ENCODE peak calls at places on chromosomes 12 and 14, in nine cellular contexts. C, F, X, T, M, P, B, R and I are unnamed samples.

GRCh38 chr12:81811066-81811777 is 52.1 kb upstream of the PPFIA2 start:
- DNase-seq in C (no peak), F (no peak), X (peak), T (no peak), M (no peak), P (no peak), B (no peak), R (no peak), I (no peak)

GRCh38 chr12:94553130-94553519 is 93.5 kb upstream of the CEP83 start:
- DNase-seq in C (peak), F (peak), X (peak), T (no peak), M (no peak), P (no peak), B (no peak), R (no peak), I (no peak)

GRCh38 chr12:8827551-8828347 is 5.3 kb downstream of the A2ML1 start:
- DNase-seq in C (no peak), F (no peak), X (no peak), T (no peak), M (no peak), P (no peak), B (no peak), R (no peak), I (no peak)

GRCh38 chr12:125467363-125467762 is 402.1 kb downstream of the AACS start:
- DNase-seq in C (no peak), F (no peak), X (no peak), T (no peak), M (no peak), P (no peak), B (no peak), R (no peak), I (no peak)

GRCh38 chr14:103522028-103522581 is 525 bp downstream of the CKB start:
- DNase-seq in C (no peak), F (no peak), X (no peak), T (peak), M (no peak), P (no peak), B (no peak), R (peak), I (peak)

GRCh38 chr14:71155743-71156142 is 248.5 kb downstream of the PCNX1 start:
- DNase-seq in C (no peak), F (no peak), X (no peak), T (no peak), M (peak), P (no peak), B (no peak), R (no peak), I (no peak)

GRCh38 chr12:105555556-105555973 is 225.1 kb downstream of the C12orf75 start:
- DNase-seq in C (no peak), F (peak), X (no peak), T (no peak), M (peak), P (no peak), B (no peak), R (no peak), I (no peak)

GRCh38 chr12:109767991-109768900 is 54.6 kb downstream of the FAM222A start:
- DNase-seq in C (no peak), F (no peak), X (no peak), T (no peak), M (no peak), P (no peak), B (no peak), R (no peak), I (no peak)

GRCh38 chr14:37457334-37457733 is 137.7 kb downstream of the FOXA1 start:
- DNase-seq in C (no peak), F (no peak), X (no peak), T (no peak), M (no peak), P (no peak), B (no peak), R (no peak), I (no peak)

GRCh38 chr14:73753043-73753886 is 39.1 kb upstream of the PNMA1 start:
- DNase-seq in C (no peak), F (peak), X (no peak), T (no peak), M (peak), P (no peak), B (peak), R (no peak), I (no peak)

GRCh38 chr14:37992489-37992888 is 215.2 kb upstream of the SSTR1 start:
- DNase-seq in C (no peak), F (no peak), X (no peak), T (no peak), M (no peak), P (no peak), B (no peak), R (no peak), I (no peak)

GRCh38 chr14:104268725-104269436 is 130.5 kb downstream of the KIF26A start:
- DNase-seq in C (no peak), F (no peak), X (no peak), T (peak), M (no peak), P (no peak), B (no peak), R (no peak), I (peak)

GRCh38 chr14:80644826-80645225 is 296.7 kb downstream of the CEP128 start:
- DNase-seq in C (no peak), F (no peak), X (no peak), T (no peak), M (no peak), P (no peak), B (no peak), R (no peak), I (no peak)

GRCh38 chr14:33799705-33800269 is 151.1 kb downstream of the EGLN3 start:
- DNase-seq in C (no peak), F (no peak), X (no peak), T (no peak), M (no peak), P (no peak), B (no peak), R (no peak), I (no peak)

GRCh38 chr14:103521438-103521961 is 1.1 kb downstream of the CKB start:
- DNase-seq in C (no peak), F (no peak), X (no peak), T (peak), M (no peak), P (no peak), B (no peak), R (peak), I (no peak)

GRCh38 chr14:65403231-65403630 is 9.3 kb upstream of the FUT8 start:
- DNase-seq in C (no peak), F (no peak), X (no peak), T (no peak), M (no peak), P (no peak), B (no peak), R (no peak), I (no peak)

GRCh38 chr14:56150018-56150417 is 31.8 kb downstream of the PELI2 start:
- DNase-seq in C (no peak), F (no peak), X (no peak), T (no peak), M (no peak), P (no peak), B (no peak), R (no peak), I (no peak)

GRCh38 chr14:105168496-105168978 is at the start of gene JAG2:
- DNase-seq in C (no peak), F (peak), X (no peak), T (peak), M (no peak), P (no peak), B (peak), R (no peak), I (no peak)

GRCh38 chr14:90905531-90905930 is 89.3 kb upstream of the TTC7B start:
- DNase-seq in C (no peak), F (no peak), X (no peak), T (no peak), M (no peak), P (no peak), B (no peak), R (peak), I (peak)

GRCh38 chr14:69037790-69038448 is 58.8 kb upstream of the ACTN1 start:
- DNase-seq in C (no peak), F (no peak), X (no peak), T (no peak), M (no peak), P (no peak), B (no peak), R (no peak), I (no peak)

GRCh38 chr14:101997429-101998336 is 33.3 kb downstream of the DYNC1H1 start:
- DNase-seq in C (no peak), F (no peak), X (no peak), T (no peak), M (no peak), P (no peak), B (no peak), R (no peak), I (no peak)

GRCh38 chr12:123578243-123578642 is 6.1 kb upstream of the TMED2 start:
- DNase-seq in C (no peak), F (no peak), X (no peak), T (no peak), M (no peak), P (no peak), B (no peak), R (no peak), I (no peak)

GRCh38 chr14:64639340-64639821 is 64.8 kb upstream of the PLEKHG3 start:
- DNase-seq in C (no peak), F (peak), X (no peak), T (no peak), M (no peak), P (no peak), B (no peak), R (no peak), I (no peak)

GRCh38 chr12:109678732-109679131 is 34.9 kb upstream of the FAM222A start:
- DNase-seq in C (no peak), F (no peak), X (no peak), T (no peak), M (no peak), P (no peak), B (no peak), R (no peak), I (no peak)

GRCh38 chr12:103657331-103657730 is 70.3 kb downstream of the STAB2 start:
- DNase-seq in C (no peak), F (no peak), X (no peak), T (no peak), M (no peak), P (no peak), B (no peak), R (no peak), I (no peak)

GRCh38 chr14:93717222-93717967 is 70.9 kb downstream of the PRIMA1 start:
- DNase-seq in C (no peak), F (no peak), X (no peak), T (peak), M (no peak), P (no peak), B (no peak), R (no peak), I (no peak)

GRCh38 chr12:3489057-3489456 is 1.9 kb upstream of the PRMT8 start:
- DNase-seq in C (no peak), F (no peak), X (no peak), T (no peak), M (no peak), P (no peak), B (no peak), R (no peak), I (no peak)

GRCh38 chr12:115261691-115262398 is 577.9 kb upstream of the TBX3 start:
- DNase-seq in C (no peak), F (no peak), X (no peak), T (no peak), M (peak), P (no peak), B (no peak), R (no peak), I (no peak)

GRCh38 chr14:75736845-75737485 is 75.9 kb downstream of the TTLL5 start:
- DNase-seq in C (no peak), F (no peak), X (no peak), T (no peak), M (no peak), P (no peak), B (no peak), R (no peak), I (no peak)
- TF ChIP-seq CTCF in C (no peak), F (no peak), X (no peak), T (no peak), M (no peak), P (no peak), B (no peak), R (no peak), I (no peak)

DNA sequence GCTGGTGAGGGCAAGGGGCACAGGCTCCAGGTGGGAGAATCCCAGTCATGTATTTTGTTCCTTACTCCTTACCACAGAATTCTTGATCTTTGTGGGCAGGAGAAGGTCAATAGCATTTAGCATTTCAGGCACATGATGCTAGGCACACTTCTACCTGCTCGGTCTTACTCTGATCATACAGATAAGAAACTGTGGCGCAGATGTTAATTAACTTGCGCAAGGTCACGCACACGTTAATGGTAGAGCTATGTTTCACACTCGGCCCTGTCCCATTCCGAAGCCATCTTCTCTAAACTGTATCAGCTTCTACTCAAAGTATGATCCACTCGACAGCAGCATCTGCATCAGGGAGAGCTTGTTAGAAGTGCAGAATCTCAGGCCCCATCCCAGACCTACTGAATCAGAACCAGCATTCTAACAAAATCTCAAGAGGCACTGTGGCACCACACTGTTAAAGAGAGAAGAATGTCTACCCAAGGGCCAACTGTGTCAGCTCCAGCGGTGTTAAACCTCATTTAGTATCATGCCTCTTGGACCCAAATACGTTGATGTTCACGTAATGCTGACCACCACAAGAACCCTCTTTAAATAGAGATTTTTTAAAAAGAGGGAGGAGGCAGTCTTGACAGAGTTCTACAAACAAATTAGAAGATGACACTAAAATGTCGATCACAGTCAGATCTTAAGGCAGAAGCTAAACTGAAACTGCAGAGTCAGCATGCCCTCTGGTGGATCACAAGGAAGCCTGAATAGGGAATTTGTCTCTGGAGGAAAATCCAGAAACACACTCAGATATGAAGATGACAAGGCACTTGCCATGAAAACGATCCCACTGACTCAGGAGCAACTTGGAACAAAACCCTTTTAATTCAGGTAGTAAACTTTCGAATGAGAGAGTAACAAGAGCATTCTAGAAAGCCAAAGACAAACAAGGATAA is 7.3 kb downstream of the STXBP6 start:
- DNase-seq in C (no peak), F (no peak), X (no peak), T (no peak), M (peak), P (no peak), B (peak), R (no peak), I (no peak)
- TF ChIP-seq CTCF in C (no peak), F (no peak), X (peak), T (peak), M (peak), P (peak), B (peak), R (no peak), I (no peak)

GRCh38 chr12:90257927-90258624 is 549.4 kb upstream of the ATP2B1 start:
- DNase-seq in C (no peak), F (no peak), X (no peak), T (no peak), M (no peak), P (no peak), B (no peak), R (no peak), I (no peak)

GRCh38 chr12:90250766-90251165 is 542.1 kb upstream of the ATP2B1 start:
- DNase-seq in C (no peak), F (no peak), X (no peak), T (no peak), M (no peak), P (no peak), B (no peak), R (no peak), I (no peak)

GRCh38 chr12:90253142-90253541 is 544.5 kb upstream of the ATP2B1 start:
- DNase-seq in C (no peak), F (no peak), X (no peak), T (no peak), M (no peak), P (no peak), B (no peak), R (no peak), I (peak)

GRCh38 chr12:90250041-90250440 is 541.4 kb upstream of the ATP2B1 start:
- DNase-seq in C (no peak), F (no peak), X (no peak), T (no peak), M (no peak), P (no peak), B (no peak), R (no peak), I (no peak)

DNA sequence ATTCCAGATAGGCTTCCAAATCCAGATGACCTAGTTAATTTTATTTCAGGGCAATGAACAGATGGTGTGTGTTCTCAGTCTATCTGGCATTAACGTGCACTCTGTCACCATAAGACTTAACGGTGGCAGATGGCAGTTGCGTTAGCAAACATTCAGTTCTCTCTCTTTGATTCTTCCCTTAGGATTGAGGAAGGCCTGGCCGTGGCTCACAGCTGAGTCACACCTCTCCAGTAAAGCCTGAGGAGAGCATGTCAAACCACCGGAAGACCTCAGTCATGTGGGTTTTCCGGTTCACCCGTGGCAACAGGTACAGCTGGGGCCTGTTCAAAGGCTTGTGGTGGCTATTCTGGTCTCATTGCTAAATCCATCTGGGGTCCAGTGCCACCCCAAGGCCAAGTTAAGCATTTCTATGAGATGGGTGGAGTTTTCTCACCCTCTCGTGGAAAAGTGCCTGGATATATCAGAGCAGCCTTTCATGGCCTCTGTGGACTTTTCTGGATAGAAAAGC is 545.1 kb upstream of the ATP2B1 start:
- DNase-seq in C (peak), F (peak), X (no peak), T (peak), M (no peak), P (no peak), B (no peak), R (peak), I (peak)
- TF ChIP-seq CTCF in C (peak), F (no peak), X (peak), T (no peak), M (no peak), P (peak), B (no peak), R (peak), I (peak)

DNA sequence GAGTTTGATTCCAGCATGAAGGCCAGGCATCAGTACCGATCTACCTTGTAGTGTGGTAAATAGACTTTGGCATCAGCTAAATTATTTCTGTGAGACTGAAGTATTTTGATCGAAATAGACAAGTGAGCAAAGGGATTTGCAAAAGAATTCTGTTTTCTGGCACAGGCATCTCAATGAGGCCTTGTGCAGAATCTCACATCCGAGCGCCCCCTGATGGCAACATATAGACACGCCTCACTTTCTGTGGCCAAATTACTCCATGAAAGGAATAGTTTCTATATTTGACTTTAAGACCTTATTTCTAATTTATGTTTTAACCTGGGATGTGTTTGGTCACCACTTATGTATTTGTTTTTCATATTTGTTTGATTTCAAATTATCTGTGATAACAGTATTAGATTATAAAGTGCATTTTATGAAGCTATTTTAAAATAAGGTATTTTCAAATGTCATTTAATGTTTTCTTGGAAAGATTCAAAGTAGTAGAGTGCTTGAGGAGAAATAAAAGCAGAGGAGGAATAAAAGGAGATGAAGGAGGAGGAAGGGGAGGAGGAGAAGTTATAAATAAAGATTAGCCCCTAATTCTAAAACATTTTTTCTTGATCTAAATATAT is 731.9 kb downstream of the NRXN3 start:
- DNase-seq in C (no peak), F (peak), X (no peak), T (no peak), M (peak), P (peak), B (peak), R (no peak), I (no peak)
- TF ChIP-seq CTCF in C (peak), F (peak), X (peak), T (peak), M (peak), P (peak), B (peak), R (peak), I (no peak)

DNA sequence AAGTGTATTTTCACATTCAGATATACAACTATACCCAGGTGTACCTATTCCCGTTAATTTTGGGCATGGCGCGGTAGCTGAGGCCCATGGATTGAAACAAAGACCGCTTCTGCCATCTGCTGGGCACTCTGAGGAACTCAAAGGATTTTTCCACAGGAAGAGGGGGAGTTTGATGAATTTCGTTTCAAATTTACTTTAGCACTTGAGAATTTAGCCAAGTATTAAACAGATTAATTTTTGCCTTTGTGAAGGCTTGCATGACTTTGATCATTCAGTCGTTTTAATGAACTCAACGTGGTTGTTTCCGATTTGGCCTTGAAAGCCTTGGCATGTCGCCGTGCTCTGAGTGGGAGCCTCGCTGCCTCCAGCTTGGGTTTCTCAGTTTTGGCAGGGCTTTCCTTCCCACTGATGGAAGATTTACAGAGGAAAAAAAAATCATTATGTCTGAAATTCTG is 153.2 kb upstream of the DDHD1 start:
- DNase-seq in C (peak), F (peak), X (peak), T (peak), M (peak), P (peak), B (peak), R (peak), I (peak)
- TF ChIP-seq CTCF in C (peak), F (peak), X (peak), T (peak), M (peak), P (peak), B (peak), R (peak), I (peak)

GRCh38 chr12:30323008-30323407 is 372.7 kb downstream of the IPO8 start:
- DNase-seq in C (no peak), F (no peak), X (no peak), T (no peak), M (no peak), P (no peak), B (no peak), R (no peak), I (no peak)
- TF ChIP-seq CTCF in C (peak), F (no peak), X (no peak), T (no peak), M (peak), P (no peak), B (no peak), R (no peak), I (no peak)

GRCh38 chr12:117100251-117100650 is 1.0 kb upstream of the TESC start:
- DNase-seq in C (peak), F (peak), X (no peak), T (no peak), M (no peak), P (no peak), B (no peak), R (no peak), I (no peak)
- TF ChIP-seq CTCF in C (peak), F (no peak), X (peak), T (peak), M (peak), P (peak), B (peak), R (peak), I (no peak)

GRCh38 chr12:76057316-76057715 is 25.7 kb upstream of the PHLDA1 start:
- DNase-seq in C (no peak), F (no peak), X (no peak), T (peak), M (no peak), P (no peak), B (no peak), R (no peak), I (no peak)
- TF ChIP-seq CTCF in C (no peak), F (no peak), X (no peak), T (no peak), M (no peak), P (no peak), B (no peak), R (no peak), I (no peak)

GRCh38 chr14:21861153-21861552 is 187.5 kb upstream of the OR4E1 start:
- DNase-seq in C (no peak), F (no peak), X (no peak), T (peak), M (no peak), P (no peak), B (no peak), R (no peak), I (no peak)

GRCh38 chr14:21863289-21863688 is 189.7 kb upstream of the OR4E1 start:
- DNase-seq in C (no peak), F (no peak), X (no peak), T (no peak), M (no peak), P (no peak), B (no peak), R (no peak), I (no peak)

GRCh38 chr14:21860172-21860571 is 186.6 kb upstream of the OR4E1 start:
- DNase-seq in C (peak), F (peak), X (no peak), T (no peak), M (peak), P (no peak), B (peak), R (no peak), I (peak)
- TF ChIP-seq CTCF in C (peak), F (peak), X (peak), T (peak), M (peak), P (peak), B (peak), R (peak), I (peak)